ENCODE peak calls at places on chromosomes 11 and 22, in four cellular contexts. One of them, this sample, is unnamed.

GRCh38 chr22:45064313-45065268 is 54.8 kb upstream of the PHF21B start:
- DNase-seq in left ventricle myocardium inferior: no peak
- DNase-seq in cardiac muscle cell: peak; percentile 37
- DNase-seq in AG04450: peak; percentile 26
- DNase-seq in this sample: no peak

GRCh38 chr11:122814401-122814800 is 23.9 kb upstream of the CRTAM start:
- DNase-seq in left ventricle myocardium inferior: no peak
- DNase-seq in cardiac muscle cell: peak; percentile 10
- DNase-seq in AG04450: no peak
- DNase-seq in this sample: no peak

GRCh38 chr11:61602775-61603569 is 22.1 kb upstream of the SYT7 start:
- DNase-seq in left ventricle myocardium inferior: peak; percentile 79
- DNase-seq in cardiac muscle cell: peak; percentile 97
- DNase-seq in AG04450: peak; percentile 90
- DNase-seq in this sample: no peak

GRCh38 chr11:103110406-103110805 is 1.2 kb downstream of the DYNC2H1 start:
- DNase-seq in left ventricle myocardium inferior: no peak
- DNase-seq in cardiac muscle cell: peak; percentile 72
- DNase-seq in AG04450: no peak
- DNase-seq in this sample: no peak

GRCh38 chr11:82865841-82866240 is 34.4 kb downstream of the PRCP start:
- DNase-seq in left ventricle myocardium inferior: no peak
- DNase-seq in cardiac muscle cell: no peak
- DNase-seq in AG04450: no peak
- DNase-seq in this sample: no peak

GRCh38 chr11:43941257-43941879 is 1.1 kb upstream of the C11orf96 start:
- DNase-seq in left ventricle myocardium inferior: no peak
- DNase-seq in cardiac muscle cell: peak; percentile 48
- DNase-seq in AG04450: no peak
- DNase-seq in this sample: no peak

GRCh38 chr22:23161574-23161973 is 16.3 kb downstream of the RAB36 start:
- DNase-seq in left ventricle myocardium inferior: no peak
- DNase-seq in cardiac muscle cell: no peak
- DNase-seq in AG04450: no peak
- DNase-seq in this sample: no peak

GRCh38 chr22:49404020-49404419 is 423.7 kb downstream of the BRD1 start:
- DNase-seq in left ventricle myocardium inferior: no peak
- DNase-seq in cardiac muscle cell: no peak
- DNase-seq in AG04450: no peak
- DNase-seq in this sample: peak; percentile 52

GRCh38 chr22:38774496-38775166 is 18.8 kb upstream of the SUN2 start:
- DNase-seq in left ventricle myocardium inferior: no peak
- DNase-seq in cardiac muscle cell: no peak
- DNase-seq in AG04450: no peak
- DNase-seq in this sample: no peak

GRCh38 chr11:125082040-125082439 is 18.9 kb downstream of the SLC37A2 start:
- DNase-seq in left ventricle myocardium inferior: no peak
- DNase-seq in cardiac muscle cell: no peak
- DNase-seq in AG04450: no peak
- DNase-seq in this sample: no peak
- TF ChIP-seq CTCF in left ventricle myocardium inferior: no peak
- TF ChIP-seq CTCF in cardiac muscle cell: no peak
- TF ChIP-seq CTCF in AG04450: no peak
- TF ChIP-seq CTCF in this sample: no peak

GRCh38 chr11:74306440-74307175 is 4.8 kb downstream of the P4HA3 start:
- DNase-seq in left ventricle myocardium inferior: no peak
- DNase-seq in cardiac muscle cell: no peak
- DNase-seq in AG04450: no peak
- DNase-seq in this sample: no peak

GRCh38 chr11:74307409-74307808 is 4.0 kb downstream of the P4HA3 start:
- DNase-seq in left ventricle myocardium inferior: no peak
- DNase-seq in cardiac muscle cell: peak; percentile 84
- DNase-seq in AG04450: no peak
- DNase-seq in this sample: no peak

GRCh38 chr11:74312321-74312720 is 881 bp upstream of the P4HA3 start:
- DNase-seq in left ventricle myocardium inferior: no peak
- DNase-seq in cardiac muscle cell: no peak
- DNase-seq in AG04450: no peak
- DNase-seq in this sample: no peak

GRCh38 chr11:74310857-74311256 is 583 bp downstream of the P4HA3 start:
- DNase-seq in left ventricle myocardium inferior: no peak
- DNase-seq in cardiac muscle cell: no peak
- DNase-seq in AG04450: no peak
- DNase-seq in this sample: no peak

DNA sequence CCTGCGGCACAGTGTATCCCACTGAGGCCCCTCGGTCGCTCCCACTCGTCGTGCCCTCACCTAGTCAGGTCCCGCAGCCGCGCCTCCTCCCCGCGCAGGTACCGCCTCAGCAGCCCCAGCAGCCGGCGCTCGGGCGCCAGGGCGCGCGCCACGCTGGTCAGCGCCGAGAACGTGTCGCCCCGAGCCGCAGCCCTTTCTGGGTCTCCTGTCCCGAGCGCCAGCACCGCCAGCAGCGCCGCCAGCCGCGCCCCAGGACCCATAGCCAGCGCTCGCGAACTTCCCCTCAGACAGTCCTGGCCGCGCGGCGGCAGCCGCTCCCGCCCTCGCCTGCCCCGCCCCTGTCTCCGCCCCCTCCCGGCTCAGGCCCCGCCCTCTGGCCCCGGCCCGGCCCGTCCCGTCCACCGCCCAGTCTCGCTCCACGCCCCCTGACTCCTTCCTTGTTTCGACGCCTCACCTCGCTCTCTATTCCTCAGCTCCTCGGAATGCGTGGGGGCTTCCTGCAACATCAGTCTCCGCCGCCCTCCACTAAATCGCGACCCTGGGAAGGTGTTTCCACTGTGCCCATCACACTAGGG is at the start of gene P4HA3:
- DNase-seq in left ventricle myocardium inferior: peak; percentile 69
- DNase-seq in cardiac muscle cell: peak; percentile 71
- DNase-seq in AG04450: no peak
- DNase-seq in this sample: peak; percentile 89
- TF ChIP-seq CTCF in left ventricle myocardium inferior: no peak
- TF ChIP-seq CTCF in cardiac muscle cell: peak; percentile 12
- TF ChIP-seq CTCF in AG04450: no peak
- TF ChIP-seq CTCF in this sample: peak; percentile 69

GRCh38 chr11:77569046-77569445 is 20.7 kb upstream of the AQP11 start:
- DNase-seq in left ventricle myocardium inferior: no peak
- DNase-seq in cardiac muscle cell: no peak
- DNase-seq in AG04450: no peak
- DNase-seq in this sample: no peak
- TF ChIP-seq CTCF in left ventricle myocardium inferior: no peak
- TF ChIP-seq CTCF in cardiac muscle cell: no peak
- TF ChIP-seq CTCF in AG04450: no peak
- TF ChIP-seq CTCF in this sample: no peak

GRCh38 chr11:133931449-133932060 is 25.2 kb downstream of the IGSF9B start:
- DNase-seq in left ventricle myocardium inferior: no peak
- DNase-seq in cardiac muscle cell: no peak
- DNase-seq in AG04450: no peak
- DNase-seq in this sample: no peak

GRCh38 chr11:133929401-133930052 is 27.2 kb downstream of the IGSF9B start:
- DNase-seq in left ventricle myocardium inferior: no peak
- DNase-seq in cardiac muscle cell: no peak
- DNase-seq in AG04450: no peak
- DNase-seq in this sample: no peak

GRCh38 chr11:133930053-133930766 is 26.6 kb downstream of the IGSF9B start:
- DNase-seq in left ventricle myocardium inferior: no peak
- DNase-seq in cardiac muscle cell: no peak
- DNase-seq in AG04450: no peak
- DNase-seq in this sample: no peak

GRCh38 chr11:133928628-133929059 is 28.1 kb downstream of the IGSF9B start:
- DNase-seq in left ventricle myocardium inferior: no peak
- DNase-seq in cardiac muscle cell: peak; percentile 63
- DNase-seq in AG04450: no peak
- DNase-seq in this sample: no peak

DNA sequence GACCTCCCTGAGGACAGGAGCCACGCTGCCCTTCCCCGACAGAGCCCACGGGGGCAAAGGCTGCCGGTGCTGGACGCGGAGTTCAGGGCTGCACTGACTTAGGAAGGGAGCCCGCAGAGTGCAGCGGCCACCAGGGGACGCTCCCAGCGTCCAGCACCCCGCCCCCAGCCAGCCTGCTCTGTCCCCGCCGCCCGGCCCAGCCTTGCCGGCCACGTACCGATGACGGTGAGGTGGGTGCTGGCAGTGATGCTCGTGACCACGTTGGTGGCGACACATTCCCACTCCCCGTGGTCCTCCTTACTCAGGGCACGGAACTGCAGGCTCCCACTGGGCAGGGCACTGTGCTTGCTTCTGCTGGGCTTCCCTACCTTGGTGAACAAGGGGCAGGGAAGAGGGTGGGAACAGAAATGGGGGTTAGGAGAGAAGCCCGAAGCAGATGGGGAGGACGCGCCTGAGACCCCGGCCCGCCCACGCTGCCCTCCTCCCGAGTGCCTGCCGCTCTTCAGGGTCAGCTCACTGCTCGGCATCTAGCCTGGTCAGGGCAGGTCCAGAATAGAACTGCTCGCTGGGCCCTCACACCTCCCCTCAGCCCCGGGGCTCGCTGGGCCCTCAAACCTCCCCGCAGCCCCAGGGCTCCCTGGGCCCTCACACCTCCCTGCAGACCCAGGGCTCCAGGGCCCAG is 25.9 kb downstream of the IGSF9B start:
- DNase-seq in left ventricle myocardium inferior: no peak
- DNase-seq in cardiac muscle cell: no peak
- DNase-seq in AG04450: no peak
- DNase-seq in this sample: no peak
- TF ChIP-seq CTCF in left ventricle myocardium inferior: peak; percentile 55
- TF ChIP-seq CTCF in cardiac muscle cell: peak; percentile 50
- TF ChIP-seq CTCF in AG04450: peak; percentile 35
- TF ChIP-seq CTCF in this sample: peak; percentile 76

GRCh38 chr11:117985953-117986887 is at the start of gene IL10RA:
- DNase-seq in left ventricle myocardium inferior: peak; percentile 84
- DNase-seq in cardiac muscle cell: peak; percentile 63
- DNase-seq in AG04450: no peak
- DNase-seq in this sample: no peak
- TF ChIP-seq CTCF in left ventricle myocardium inferior: no peak
- TF ChIP-seq CTCF in cardiac muscle cell: no peak
- TF ChIP-seq CTCF in AG04450: no peak
- TF ChIP-seq CTCF in this sample: no peak

This sample was measured in chondrocyte.